ENCODE peak calls at places on chromosomes 11 and 22, in four cellular contexts. A, Q, H and C are unnamed samples.

GRCh38 chr11:73597956-73598718 is at the start of gene FAM168A:
- DNase-seq in A (peak), Q (peak), H (peak), C (peak)

GRCh38 chr11:1919428-1920127 is at the start of gene TNNT3:
- DNase-seq in A (no peak), Q (no peak), H (no peak), C (no peak)

GRCh38 chr11:2700415-2701211 is 819 bp upstream of the KCNQ1OT1 start:
- DNase-seq in A (peak), Q (no peak), H (peak), C (peak)

GRCh38 chr11:74085542-74085892 is 76.6 kb upstream of the UCP3 start:
- DNase-seq in A (no peak), Q (no peak), H (no peak), C (no peak)

GRCh38 chr11:71343828-71344400 is 91.5 kb upstream of the SHANK2 start:
- DNase-seq in A (no peak), Q (no peak), H (no peak), C (no peak)

GRCh38 chr11:121687961-121688566 is 235.3 kb upstream of the SORL1-AS1 start:
- DNase-seq in A (no peak), Q (no peak), H (no peak), C (no peak)

GRCh38 chr11:77658213-77659013 is 20.8 kb upstream of the CLNS1A start:
- DNase-seq in A (no peak), Q (no peak), H (no peak), C (no peak)

GRCh38 chr11:112289588-112290461 is 29.2 kb upstream of the PLET1 start:
- DNase-seq in A (peak), Q (peak), H (peak), C (peak)

GRCh38 chr22:31230155-31230870 is 18.2 kb downstream of the LIMK2 start:
- DNase-seq in A (no peak), Q (no peak), H (no peak), C (no peak)

GRCh38 chr11:1453611-1454386 is 32.8 kb downstream of the MOB2 start:
- DNase-seq in A (no peak), Q (peak), H (peak), C (no peak)

GRCh38 chr11:69114811-69115523 is 40.8 kb upstream of the SMIM38 start:
- DNase-seq in A (no peak), Q (no peak), H (no peak), C (no peak)

GRCh38 chr22:48082284-48082683 is 1319.8 kb downstream of the TBC1D22A start:
- DNase-seq in A (no peak), Q (no peak), H (no peak), C (no peak)

GRCh38 chr11:28401446-28401845 is 293.3 kb downstream of the METTL15 start:
- DNase-seq in A (no peak), Q (no peak), H (no peak), C (no peak)

GRCh38 chr22:20899827-20900423 is 17.3 kb upstream of the CRKL start:
- DNase-seq in A (no peak), Q (no peak), H (no peak), C (no peak)

GRCh38 chr11:67628710-67629385 is 889 bp downstream of the NUDT8 start:
- DNase-seq in A (no peak), Q (no peak), H (no peak), C (no peak)

GRCh38 chr11:11119917-11120316 is 233.1 kb downstream of the CSNK2A3 start:
- DNase-seq in A (no peak), Q (no peak), H (no peak), C (no peak)

GRCh38 chr11:122656631-122657101 is 1.1 kb downstream of the UBASH3B start:
- DNase-seq in A (no peak), Q (peak), H (peak), C (peak)

GRCh38 chr11:84780689-84781293 is 846.4 kb downstream of the DLG2 start:
- DNase-seq in A (no peak), Q (no peak), H (no peak), C (no peak)

GRCh38 chr11:2091112-2091746 is 48.0 kb downstream of the IGF2 start:
- DNase-seq in A (no peak), Q (no peak), H (no peak), C (no peak)

GRCh38 chr11:77233011-77233410 is 68.5 kb downstream of the GDPD4 start:
- DNase-seq in A (no peak), Q (no peak), H (no peak), C (no peak)

GRCh38 chr22:39223091-39223710 is 21.6 kb downstream of the PDGFB start:
- DNase-seq in A (no peak), Q (peak), H (no peak), C (no peak)

GRCh38 chr11:28932940-28933339 is 824.8 kb downstream of the METTL15 start:
- DNase-seq in A (no peak), Q (no peak), H (no peak), C (no peak)